ENCODE peak calls at places on chromosomes 6 and 20, in ten cellular contexts. J is thoracic aorta; B is IMR-90; D is CD8-positive, alpha-beta T cell; E is cardiac muscle cell; G is prostate gland; X is fibroblast of lung; Y is mammary epithelial cell; W is left ventricle myocardium inferior; C is tibial nerve. P is an unnamed sample.

GRCh38 chr6:125245523-125246264 is 56.1 kb downstream of the HDDC2 start:
- DNase-seq in W (no peak), E (no peak), G (no peak), D (no peak), J (no peak), B (no peak), Y (peak; percentile 45), X (no peak), C (no peak), P (no peak)

GRCh38 chr6:97102152-97102790 is 177.7 kb downstream of the KLHL32 start:
- DNase-seq in E (no peak), B (no peak), J (no peak), W (no peak), C (no peak), Y (no peak), D (no peak), X (no peak), G (no peak), P (no peak)

GRCh38 chr6:3324262-3324942 is 65.7 kb downstream of the PSMG4 start:
- DNase-seq in D (no peak), W (no peak), G (no peak), J (no peak), C (no peak), B (peak; percentile 97), E (no peak), X (peak; percentile 98), Y (peak; percentile 93), P (no peak)

GRCh38 chr6:56539503-56540105 is 103.1 kb downstream of the DST start:
- DNase-seq in C (no peak), X (no peak), Y (no peak), B (no peak), W (no peak), D (no peak), E (no peak), G (no peak), J (no peak), P (no peak)

GRCh38 chr20:63701051-63701328 is 4.5 kb downstream of the TNFRSF6B start:
- DNase-seq in W (no peak), Y (no peak), X (no peak), E (no peak), D (no peak), G (no peak), B (no peak), J (no peak), C (no peak), P (no peak)

GRCh38 chr6:123182998-123183397 is 187.0 kb downstream of the CLVS2 start:
- DNase-seq in X (no peak), G (no peak), Y (no peak), E (no peak), C (no peak), B (no peak), D (no peak), W (no peak), J (no peak), P (no peak)

GRCh38 chr6:89360415-89360999 is 8.0 kb upstream of the UBE2J1 start:
- DNase-seq in W (no peak), B (peak; percentile 41), X (peak; percentile 87), G (no peak), J (no peak), Y (peak; percentile 37), E (no peak), C (no peak), D (no peak), P (no peak)

GRCh38 chr6:102619585-102619984 is 1226.1 kb downstream of the GRIK2 start:
- DNase-seq in W (no peak), G (no peak), C (no peak), J (no peak), Y (peak; percentile 3), E (peak; percentile 48), D (no peak), X (peak; percentile 5), B (peak; percentile 1), P (no peak)

GRCh38 chr6:2751871-2752270 is 1.1 kb upstream of the MYLK4 start:
- DNase-seq in D (no peak), W (no peak), J (no peak), X (peak; percentile 59), B (no peak), E (no peak), C (no peak), G (no peak), Y (no peak), P (no peak)

GRCh38 chr6:148343383-148343782 is 745 bp downstream of the SASH1 start:
- DNase-seq in B (no peak), W (no peak), Y (no peak), X (peak; percentile 6), G (no peak), J (no peak), D (no peak), E (no peak), C (no peak), P (no peak)

GRCh38 chr6:15431762-15432495 is 186.1 kb downstream of the JARID2 start:
- DNase-seq in E (peak; percentile 67), X (peak; percentile 79), J (no peak), Y (no peak), B (peak; percentile 59), D (no peak), C (no peak), G (no peak), W (no peak), P (no peak)

GRCh38 chr6:157571269-157571668 is 190.3 kb downstream of the ZDHHC14 start:
- DNase-seq in W (no peak), C (no peak), G (no peak), B (no peak), D (no peak), Y (no peak), J (no peak), X (no peak), E (no peak), P (no peak)

GRCh38 chr6:139981810-139982550 is 607.5 kb upstream of the CITED2 start:
- DNase-seq in G (peak; percentile 42), D (no peak), B (peak; percentile 80), C (no peak), J (no peak), Y (no peak), W (no peak), E (peak; percentile 82), X (peak; percentile 61), P (no peak)

GRCh38 chr6:26029857-26030653 is 57.2 kb upstream of the HFE start:
- DNase-seq in Y (no peak), D (no peak), J (no peak), E (no peak), W (no peak), G (no peak), X (no peak), C (no peak), B (no peak), P (no peak)

GRCh38 chr6:26029570-26029856 is 57.7 kb upstream of the HFE start:
- DNase-seq in C (no peak), X (no peak), W (no peak), B (no peak), J (no peak), D (no peak), Y (no peak), G (no peak), E (no peak), P (no peak)

GRCh38 chr6:26031595-26032386 is 55.4 kb upstream of the HFE start:
- DNase-seq in J (peak; percentile 75), B (peak; percentile 97), X (peak; percentile 98), Y (peak; percentile 96), D (peak; percentile 79), W (peak; percentile 51), C (peak; percentile 64), E (peak; percentile 97), G (peak; percentile 88), P (peak; percentile 88)

GRCh38 chr6:26031151-26031594 is 56.1 kb upstream of the HFE start:
- DNase-seq in C (no peak), J (no peak), B (no peak), G (no peak), Y (no peak), E (no peak), X (peak; percentile 19), W (no peak), D (no peak), P (no peak)

GRCh38 chr6:26030716-26031115 is 56.5 kb upstream of the HFE start:
- DNase-seq in J (no peak), G (no peak), E (no peak), C (no peak), D (no peak), B (no peak), W (no peak), X (no peak), Y (no peak), P (no peak)
- H3K27ac ChIP-seq in J (no peak overlapping the region), G (no peak overlapping the region), E (peak overlapping the region; percentile 86), C (no peak overlapping the region), D (no peak overlapping the region), B (no peak overlapping the region), W (no peak overlapping the region), X (no peak overlapping the region), Y (no peak overlapping the region), P (no peak overlapping the region)

DNA sequence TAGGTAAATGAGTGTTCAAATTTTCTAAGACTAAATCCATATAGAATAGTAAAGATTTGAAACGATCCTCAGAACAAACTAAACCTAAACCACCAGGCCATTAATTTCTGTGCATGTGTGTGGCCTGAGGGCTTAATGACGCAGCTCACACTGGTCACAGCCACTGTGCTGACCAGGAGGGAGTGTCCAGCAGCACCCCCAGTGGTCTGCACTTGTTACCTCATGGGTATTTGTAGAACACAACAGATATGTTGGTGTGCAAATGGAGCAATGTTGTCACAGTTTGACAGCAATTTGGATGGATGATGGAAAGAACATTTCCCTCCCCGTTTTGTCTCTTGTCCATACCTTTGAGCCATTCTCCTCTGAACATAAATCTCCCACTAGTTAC is 122.4 kb upstream of the EXOC2 start:
- DNase-seq in Y (no peak), X (no peak), J (no peak), C (no peak), D (no peak), B (no peak), W (no peak), G (no peak), E (peak; percentile 41), P (no peak)
- TF ChIP-seq CTCF in Y (no peak), X (peak; percentile 20), J (no peak), C (no peak), D (no peak), B (no peak), W (peak; percentile 23), G (no peak), E (no peak), P (no peak)

GRCh38 chr20:14454296-14454695 is 116.9 kb upstream of the FLRT3 start:
- DNase-seq in Y (no peak), D (no peak), X (no peak), J (no peak), G (no peak), E (no peak), W (no peak), C (no peak), B (peak; percentile 55), P (no peak)
- H3K4me1 ChIP-seq in Y (peaks cover 9% of the 10 kb centered on the region), D (no peaks in the 10 kb centered on the region), X (no peaks in the 10 kb centered on the region), J (no peaks in the 10 kb centered on the region), G (no peaks in the 10 kb centered on the region), E (peaks cover 22% of the 10 kb centered on the region), W (no peaks in the 10 kb centered on the region), C (no peaks in the 10 kb centered on the region), B (peaks cover 2% of the 10 kb centered on the region), P (no peaks in the 10 kb centered on the region)

DNA sequence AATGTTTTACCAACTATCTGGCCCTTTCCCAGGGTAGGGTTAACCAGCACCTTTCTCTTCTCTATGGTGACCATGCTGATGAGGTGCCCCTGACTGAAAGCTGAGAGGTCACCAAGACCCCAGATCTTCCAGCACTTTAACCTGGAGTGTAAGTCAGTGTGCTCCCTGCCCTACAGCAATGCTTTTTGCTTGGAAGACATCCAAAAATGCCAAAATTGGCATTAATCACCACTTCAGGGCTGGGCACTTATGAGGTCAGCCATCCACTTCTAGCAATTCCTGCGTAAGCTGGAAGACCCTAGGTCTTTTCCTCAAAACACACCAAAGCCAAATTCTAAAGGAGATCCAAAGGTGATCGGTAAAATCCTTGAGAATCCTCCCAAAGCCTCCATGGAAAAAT is 81.2 kb upstream of the LOC128125822 start:
- DNase-seq in Y (no peak), E (no peak), J (no peak), X (no peak), B (no peak), D (no peak), G (no peak), C (no peak), W (no peak), P (no peak)
- H3K27ac ChIP-seq in Y (no peak overlapping the region), E (no peak overlapping the region), J (no peak overlapping the region), X (no peak overlapping the region), B (no peak overlapping the region), D (no peak overlapping the region), G (no peak overlapping the region), C (no peak overlapping the region), W (no peak overlapping the region), P (no peak overlapping the region)

P was measured in upper lobe of left lung.